ENCODE peak calls at places on chromosomes 3 and 15, in four cellular contexts. X is HFFc6, S is endothelial cell, C is B cell. E is an unnamed sample.

GRCh38 chr15:61057376-61057775 is 171.7 kb downstream of the RORA start:
- DNase-seq in X (no peak), S (no peak), C (no peak), E (no peak)

GRCh38 chr3:146975032-146975431 is 369.9 kb upstream of the PLSCR5 start:
- DNase-seq in X (no peak), S (no peak), C (no peak), E (no peak)

GRCh38 chr3:28745904-28746617 is 397.4 kb upstream of the AZI2 start:
- DNase-seq in X (no peak), S (no peak), C (no peak), E (no peak)

GRCh38 chr3:1677576-1678164 is 421.0 kb upstream of the CNTN4 start:
- DNase-seq in X (no peak), S (no peak), C (no peak), E (no peak)

GRCh38 chr3:117017135-117017990 is 307.8 kb downstream of the TUSC7 start:
- DNase-seq in X (no peak), S (no peak), C (no peak), E (no peak)

GRCh38 chr3:17795280-17795679 is 52.8 kb upstream of the TBC1D5 start:
- DNase-seq in X (no peak), S (no peak), C (no peak), E (no peak)

GRCh38 chr3:79587150-79587549 is 180.6 kb downstream of the ROBO1 start:
- DNase-seq in X (no peak), S (no peak), C (no peak), E (no peak)

GRCh38 chr3:66466606-66467270 is 34.1 kb downstream of the LRIG1 start:
- DNase-seq in X (no peak), S (no peak), C (no peak), E (no peak)

GRCh38 chr15:96551196-96551595 is 220.7 kb downstream of the NR2F2 start:
- DNase-seq in X (no peak), S (no peak), C (no peak), E (no peak)

GRCh38 chr15:81520480-81520879 is 146.5 kb upstream of the TMC3 start:
- DNase-seq in X (no peak), S (no peak), C (no peak), E (no peak)

GRCh38 chr15:45169608-45170480 is 17.9 kb downstream of the SHF start:
- DNase-seq in X (no peak), S (no peak), C (no peak), E (no peak)

GRCh38 chr3:196782496-196782895 is 42.8 kb downstream of the PAK2 start:
- DNase-seq in X (no peak), S (no peak), C (no peak), E (no peak)

GRCh38 chr3:78274475-78275065 is 1234.7 kb downstream of the ROBO2 start:
- DNase-seq in X (no peak), S (no peak), C (no peak), E (no peak)

GRCh38 chr3:193772389-193772788 is 179.4 kb downstream of the OPA1 start:
- DNase-seq in X (no peak), S (no peak), C (no peak), E (no peak)

GRCh38 chr15:92561754-92562153 is 93.8 kb downstream of the FAM174B start:
- DNase-seq in X (no peak), S (no peak), C (no peak), E (no peak)

DNA sequence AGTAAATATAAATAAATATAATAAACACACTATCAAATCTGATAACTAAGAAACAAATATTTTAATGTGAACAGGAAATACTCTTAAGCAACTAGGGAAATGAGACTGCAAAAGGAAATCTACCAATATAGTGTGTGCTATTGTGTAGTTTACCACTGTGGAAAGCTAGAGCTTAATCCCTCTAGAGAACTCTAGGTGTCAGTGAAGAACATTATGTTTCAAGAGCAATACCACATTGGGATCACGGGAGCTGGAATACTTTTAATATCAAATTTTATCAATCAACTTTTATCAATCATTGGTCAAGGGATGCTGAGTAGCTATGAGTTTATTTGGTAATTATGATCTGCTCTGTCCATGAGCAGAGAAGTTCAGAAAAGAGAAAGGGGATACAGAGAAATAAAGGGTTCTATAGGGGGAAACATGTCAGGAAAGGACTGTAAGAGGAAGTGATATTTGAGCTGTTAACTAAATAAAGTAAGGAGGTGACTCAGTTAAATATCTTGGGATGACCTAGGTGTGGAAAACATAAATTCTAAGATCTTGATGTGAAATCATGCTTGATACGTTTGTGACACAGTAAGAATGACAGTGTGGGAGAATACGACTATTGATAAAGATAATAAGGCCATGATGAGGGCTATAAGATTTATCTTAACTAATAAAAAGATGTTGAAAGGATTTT is 762.2 kb upstream of the ALCAM start:
- DNase-seq in X (peak; percentile 50), S (no peak), C (no peak), E (no peak)
- TF ChIP-seq CTCF in X (peak; percentile 74), S (no peak), C (no peak), E (peak; percentile 29)

GRCh38 chr3:188915137-188915536 is 256.6 kb upstream of the TPRG1 start:
- DNase-seq in X (no peak), S (no peak), C (no peak), E (no peak)
- TF ChIP-seq CTCF in X (no peak), S (no peak), C (no peak), E (no peak)

GRCh38 chr3:16514021-16514700 is 662 bp upstream of the RFTN1 start:
- DNase-seq in X (no peak), S (no peak), C (no peak), E (no peak)

GRCh38 chr3:16513141-16514020 is at the start of gene RFTN1:
- DNase-seq in X (peak; percentile 60), S (peak; percentile 55), C (peak; percentile 57), E (no peak)

GRCh38 chr3:16514799-16515353 is 1.4 kb upstream of the RFTN1 start:
- DNase-seq in X (no peak), S (no peak), C (no peak), E (no peak)

GRCh38 chr3:16515885-16516420 is 2.5 kb upstream of the RFTN1 start:
- DNase-seq in X (no peak), S (no peak), C (peak; percentile 43), E (no peak)

DNA sequence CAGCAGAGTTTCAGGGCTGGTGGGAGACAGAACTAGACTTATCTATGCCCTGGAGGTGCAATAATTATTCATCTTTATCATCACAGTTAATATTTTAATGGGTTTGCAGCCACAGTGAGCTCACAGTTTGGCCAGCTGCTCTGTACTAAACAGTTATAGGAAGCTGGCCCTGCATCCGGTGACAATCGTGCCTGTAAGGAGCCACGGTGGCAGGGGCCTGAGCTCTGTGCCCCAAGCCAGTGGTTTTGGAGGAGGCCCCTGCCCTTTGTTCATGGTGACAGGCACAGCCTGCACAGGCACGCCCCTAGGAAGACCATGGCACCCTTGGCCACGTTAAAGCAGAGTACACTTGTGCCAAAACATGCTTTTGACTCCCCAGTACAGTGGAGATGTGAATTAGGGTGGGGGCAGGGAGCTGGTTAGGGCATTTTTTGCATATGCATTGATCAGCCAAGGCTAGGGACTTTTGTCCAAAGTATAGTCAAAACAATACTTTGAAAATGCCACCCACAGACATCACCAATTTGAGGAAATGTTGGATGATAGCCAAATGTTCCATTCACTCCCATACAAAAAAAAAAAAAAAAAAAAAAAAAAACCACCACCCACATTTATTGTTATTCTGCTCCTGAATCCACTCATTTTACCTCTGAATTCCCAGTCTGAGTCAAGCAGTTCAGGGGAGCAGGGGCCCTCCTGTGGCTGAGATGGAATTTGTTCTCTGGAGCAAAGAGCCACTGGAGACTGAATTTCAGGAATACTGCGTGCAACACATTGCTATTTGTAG is 3.4 kb upstream of the RFTN1 start:
- DNase-seq in X (peak; percentile 58), S (peak; percentile 32), C (no peak), E (no peak)
- TF ChIP-seq CTCF in X (peak; percentile 78), S (no peak), C (no peak), E (peak; percentile 23)

GRCh38 chr3:173045770-173046382 is 95.2 kb downstream of the SPATA16 start:
- DNase-seq in X (no peak), S (no peak), C (no peak), E (no peak)
- TF ChIP-seq CTCF in X (peak; percentile 78), S (peak; percentile 61), C (no peak), E (peak; percentile 68)

DNA sequence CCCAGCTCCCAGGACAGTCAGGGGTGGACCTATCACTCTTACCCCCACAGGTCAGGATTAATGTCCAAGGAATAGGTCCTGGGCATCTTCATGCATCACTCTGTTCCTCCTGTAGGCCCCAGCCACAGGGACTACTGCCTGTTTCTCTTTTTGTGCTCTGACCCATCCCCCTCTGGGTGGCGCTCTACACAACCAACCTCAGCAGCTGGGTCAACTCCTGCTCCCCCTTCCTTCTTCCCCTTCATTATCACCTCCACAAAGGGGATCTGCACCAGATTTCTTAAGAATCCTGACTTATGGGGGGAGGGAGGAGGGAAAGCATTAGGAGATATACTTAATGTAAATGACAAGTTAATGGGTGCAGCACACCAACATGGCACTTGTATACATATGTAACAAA is 12.2 kb upstream of the TRANK1 start:
- DNase-seq in X (no peak), S (no peak), C (no peak), E (no peak)
- TF ChIP-seq CTCF in X (peak; percentile 29), S (peak; percentile 31), C (no peak), E (no peak)

GRCh38 chr3:131053021-131053420 is 26.3 kb downstream of the NEK11 start:
- DNase-seq in X (no peak), S (no peak), C (no peak), E (no peak)
- TF ChIP-seq CTCF in X (peak; percentile 73), S (no peak), C (no peak), E (peak; percentile 76)

GRCh38 chr3:141051641-141052569 is 758 bp downstream of the SPSB4 start:
- DNase-seq in X (no peak), S (peak; percentile 48), C (no peak), E (no peak)
- TF ChIP-seq CTCF in X (no peak), S (no peak), C (no peak), E (no peak)

E was measured in dorsolateral prefrontal cortex.